ENCODE peak calls at places on chromosomes 13 and 19, in ten cellular contexts. H, P, T, W, F, M, L, D, J and Q are unnamed samples.

GRCh38 chr19:34676697-34677385 is at the start of gene SCGB2B2:
- DNase-seq in H (no peak), P (no peak), T (no peak), W (no peak), F (no peak), M (no peak), L (peak; percentile 80), D (no peak), J (no peak), Q (no peak)

GRCh38 chr13:112193463-112194166 is 126.7 kb downstream of the SOX1 start:
- DNase-seq in H (no peak), P (no peak), T (no peak), W (no peak), F (no peak), M (no peak), L (no peak), D (no peak), J (no peak), Q (no peak)

GRCh38 chr19:50723069-50723468 is at the start of gene CLEC11A:
- DNase-seq in H (peak; percentile 60), P (no peak), T (peak; percentile 72), W (peak; percentile 80), F (no peak), M (peak; percentile 49), L (no peak), D (peak; percentile 38), J (no peak), Q (no peak)

GRCh38 chr13:102369303-102369702 is 32.5 kb downstream of the FGF14 start:
- DNase-seq in H (no peak), P (no peak), T (no peak), W (no peak), F (no peak), M (no peak), L (no peak), D (no peak), J (no peak), Q (no peak)

GRCh38 chr19:15871570-15871969 is 26.3 kb downstream of the CYP4F2 start:
- DNase-seq in H (no peak), P (no peak), T (no peak), W (no peak), F (no peak), M (no peak), L (peak; percentile 54), D (peak; percentile 11), J (peak; percentile 33), Q (no peak)

GRCh38 chr19:48627865-48628314 is 8.6 kb downstream of the SPHK2 start:
- DNase-seq in H (no peak), P (no peak), T (no peak), W (no peak), F (no peak), M (no peak), L (no peak), D (no peak), J (no peak), Q (no peak)

GRCh38 chr13:110116072-110116487 is 190.9 kb downstream of the COL4A1 start:
- DNase-seq in H (peak; percentile 81), P (no peak), T (peak; percentile 49), W (peak; percentile 60), F (peak; percentile 59), M (peak; percentile 44), L (peak; percentile 51), D (peak; percentile 63), J (peak; percentile 75), Q (peak; percentile 63)

GRCh38 chr13:73933795-73934194 is 200.4 kb downstream of the KLF12 start:
- DNase-seq in H (no peak), P (no peak), T (no peak), W (no peak), F (no peak), M (no peak), L (no peak), D (no peak), J (no peak), Q (no peak)

GRCh38 chr19:5112175-5112574 is 143.3 kb downstream of the KDM4B start:
- DNase-seq in H (no peak), P (no peak), T (no peak), W (no peak), F (no peak), M (no peak), L (no peak), D (no peak), J (no peak), Q (no peak)

GRCh38 chr13:25046985-25047660 is 48.8 kb upstream of the PABPC3 start:
- DNase-seq in H (no peak), P (no peak), T (no peak), W (peak; percentile 18), F (no peak), M (no peak), L (no peak), D (no peak), J (no peak), Q (no peak)

GRCh38 chr13:52862358-52863206 is 14.1 kb upstream of the PCDH8 start:
- DNase-seq in H (peak; percentile 64), P (no peak), T (no peak), W (no peak), F (peak; percentile 15), M (no peak), L (peak; percentile 24), D (peak; percentile 44), J (no peak), Q (no peak)

GRCh38 chr19:29266603-29267002 is 53.7 kb upstream of the UQCRFS1 start:
- DNase-seq in H (no peak), P (no peak), T (no peak), W (no peak), F (no peak), M (no peak), L (no peak), D (no peak), J (no peak), Q (no peak)

GRCh38 chr19:39156891-39157230 is 31.3 kb downstream of the PAK4 start:
- DNase-seq in H (no peak), P (no peak), T (no peak), W (no peak), F (no peak), M (no peak), L (no peak), D (no peak), J (no peak), Q (no peak)
- H3K4me3 ChIP-seq in H (no peak overlapping the region), P (peak overlapping the region; percentile 59), T (no peak overlapping the region), W (peak overlapping the region; percentile 25), F (no peak overlapping the region), M (no peak overlapping the region), L (no peak overlapping the region), D (no peak overlapping the region), J (no peak overlapping the region), Q (no peak overlapping the region)

GRCh38 chr13:114041493-114041892 is 67.6 kb upstream of the C13orf46 start:
- DNase-seq in H (no peak), P (no peak), T (no peak), W (no peak), F (no peak), M (no peak), L (no peak), D (no peak), J (no peak), Q (no peak)
- TF ChIP-seq POLR2A in H (no peak), P (no peak), T (no peak), W (no peak), F (no peak), M (no peak), L (no peak), D (no peak), J (no peak), Q (no peak)

GRCh38 chr19:17406887-17407196 is 1.4 kb upstream of the BST2 start:
- DNase-seq in H (no peak), P (no peak), T (no peak), W (no peak), F (no peak), M (no peak), L (no peak), D (no peak), J (no peak), Q (no peak)

GRCh38 chr19:17404015-17404414 is 1.4 kb downstream of the BST2 start:
- DNase-seq in H (no peak), P (no peak), T (no peak), W (no peak), F (no peak), M (no peak), L (no peak), D (no peak), J (no peak), Q (no peak)

GRCh38 chr19:17404621-17405249 is 695 bp downstream of the BST2 start:
- DNase-seq in H (no peak), P (no peak), T (no peak), W (no peak), F (no peak), M (no peak), L (no peak), D (no peak), J (no peak), Q (no peak)

GRCh38 chr19:17405250-17406038 is at the start of gene BST2:
- DNase-seq in H (peak; percentile 76), P (no peak), T (peak; percentile 57), W (peak; percentile 37), F (peak; percentile 84), M (peak; percentile 48), L (no peak), D (peak; percentile 51), J (peak; percentile 68), Q (peak; percentile 28)

DNA sequence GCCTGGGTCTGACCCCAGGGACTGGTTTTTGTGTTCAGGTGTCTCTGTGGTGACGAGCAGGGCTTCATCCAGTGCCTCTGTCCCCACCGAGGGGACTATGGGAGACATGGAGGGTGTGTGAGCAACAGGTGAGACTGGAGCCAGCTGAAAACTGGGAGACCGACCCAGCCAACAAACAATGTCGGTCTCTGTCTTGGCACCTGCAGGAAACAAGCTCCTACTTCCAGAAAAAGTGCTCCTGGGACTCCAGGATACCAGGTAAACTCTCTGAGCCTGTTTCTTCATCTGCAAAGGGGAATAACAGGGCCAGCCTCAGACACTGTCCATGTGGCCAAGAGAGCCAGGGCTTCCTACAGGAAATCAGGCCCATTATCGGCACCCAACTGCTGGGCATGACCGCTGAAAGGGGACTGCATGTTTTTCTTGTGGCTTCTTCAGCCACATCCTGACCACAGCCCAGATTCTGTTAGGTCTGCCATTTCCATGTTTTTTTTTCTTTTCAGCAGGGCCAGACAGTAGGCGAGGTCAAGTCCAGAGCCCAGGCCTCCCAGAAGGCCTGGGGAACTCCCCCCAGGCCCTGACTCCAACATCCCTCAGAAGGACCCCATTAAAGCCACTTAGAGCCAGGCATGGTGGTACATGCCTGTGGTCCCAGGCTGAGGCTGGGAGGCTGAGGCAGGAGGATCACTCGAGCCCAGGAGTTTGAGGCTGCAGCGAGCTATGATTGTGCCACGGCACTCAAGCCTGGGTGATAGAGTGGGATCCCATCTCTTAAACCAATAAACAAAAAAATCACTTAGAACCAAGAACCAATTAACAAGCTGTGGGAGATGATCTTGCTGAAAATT is 833 bp upstream of the BST2 start:
- DNase-seq in H (no peak), P (no peak), T (no peak), W (no peak), F (peak; percentile 41), M (no peak), L (no peak), D (peak; percentile 48), J (no peak), Q (no peak)
- H3K4me1 ChIP-seq in H (peaks cover 8% of the 10 kb centered on the region), P (no peaks in the 10 kb centered on the region), T (no peaks in the 10 kb centered on the region), W (no peaks in the 10 kb centered on the region), F (peaks cover 22% of the 10 kb centered on the region), M (no peaks in the 10 kb centered on the region), L (peaks cover 32% of the 10 kb centered on the region), D (peaks cover 8% of the 10 kb centered on the region), J (peaks cover 9% of the 10 kb centered on the region), Q (no peaks in the 10 kb centered on the region)

GRCh38 chr13:31331051-31331450 is 131.3 kb downstream of the B3GLCT start:
- DNase-seq in H (no peak), P (no peak), T (no peak), W (no peak), F (no peak), M (no peak), L (no peak), D (no peak), J (no peak), Q (no peak)

GRCh38 chr13:31334547-31334946 is 134.8 kb downstream of the B3GLCT start:
- DNase-seq in H (no peak), P (no peak), T (no peak), W (no peak), F (no peak), M (no peak), L (no peak), D (no peak), J (no peak), Q (no peak)

GRCh38 chr13:31334994-31335549 is 135.3 kb downstream of the B3GLCT start:
- DNase-seq in H (no peak), P (no peak), T (no peak), W (no peak), F (no peak), M (no peak), L (no peak), D (no peak), J (no peak), Q (no peak)
- H3K4me3 ChIP-seq in H (no peak overlapping the region), P (no peak overlapping the region), T (no peak overlapping the region), W (no peak overlapping the region), F (no peak overlapping the region), M (no peak overlapping the region), L (no peak overlapping the region), D (no peak overlapping the region), J (no peak overlapping the region), Q (no peak overlapping the region)